ENCODE peak calls at places on chromosomes 6 and 20, in eight cellular contexts. L is activated T-cell treated with anti-CD3 and anti-CD28 coated beads, Interleukin-2, amount 50 U/mL, for 72 hours; I is GM12878; R is stimulated activated memory B cell treated with anti-CD40 and anti-IgM and Interleukin-4, amounts not matched to agents 10 μg/mL and 1 μg/mL and 100 μg/mL, for 72 hours; Q is esophagus mucosa; U is right cardiac atrium; B is RWPE2; W is left colon. H is an unnamed sample.

GRCh38 chr20:29319725-29320124 is 1937.7 kb upstream of the DEFB115 start:
- ATAC-seq in Q (no peak), I (no peak), W (no peak), L (no peak), R (no peak), B (no peak), U (no peak), H (no peak)

GRCh38 chr6:88669475-88669874 is 293.9 kb downstream of the RNGTT start:
- ATAC-seq in R (no peak), U (no peak), Q (no peak), B (no peak), L (no peak), I (no peak), W (no peak), H (no peak)

GRCh38 chr20:45329497-45330319 is 18.5 kb downstream of the SDC4 start:
- ATAC-seq in I (no peak), W (peak), L (no peak), B (peak), Q (peak), U (no peak), R (no peak), H (no peak)

GRCh38 chr20:50298554-50299324 is 108.1 kb downstream of the CEBPB start:
- ATAC-seq in W (no peak), B (no peak), R (no peak), Q (peak), L (no peak), I (no peak), U (no peak), H (no peak)

GRCh38 chr6:45310118-45310788 is 17.9 kb upstream of the RUNX2 start:
- ATAC-seq in L (peak), U (no peak), Q (no peak), R (no peak), I (no peak), W (no peak), B (no peak), H (no peak)

GRCh38 chr6:106446287-106446885 is 85.9 kb downstream of the CRYBG1 start:
- ATAC-seq in R (no peak), B (no peak), W (peak), Q (no peak), L (peak), I (peak), U (no peak), H (no peak)

GRCh38 chr20:63027425-63028389 is 20.9 kb upstream of the BHLHE23 start:
- ATAC-seq in Q (no peak), L (no peak), I (peak), W (no peak), B (peak), R (peak), U (no peak), H (no peak)

GRCh38 chr6:15491255-15491985 is 171.4 kb downstream of the DTNBP1 start:
- ATAC-seq in W (peak), U (peak), B (peak), I (peak), Q (peak), L (peak), R (peak), H (peak)

GRCh38 chr6:3571836-3572235 is 115.0 kb upstream of the SLC22A23 start:
- ATAC-seq in I (no peak), B (no peak), U (no peak), Q (no peak), R (peak), W (no peak), L (no peak), H (no peak)

GRCh38 chr6:79450984-79451383 is 86.2 kb downstream of the LCA5 start:
- ATAC-seq in U (no peak), W (no peak), L (no peak), B (no peak), Q (no peak), R (no peak), I (no peak), H (no peak)

GRCh38 chr20:21325296-21325695 is 22.2 kb downstream of the XRN2 start:
- ATAC-seq in I (no peak), L (peak), W (peak), U (peak), B (no peak), Q (no peak), R (no peak), H (no peak)

GRCh38 chr20:43919686-43920403 is 5.2 kb downstream of the TOX2 start:
- ATAC-seq in B (no peak), W (no peak), R (no peak), I (no peak), Q (no peak), U (no peak), L (no peak), H (no peak)

GRCh38 chr6:24205020-24205492 is 79.0 kb downstream of the NRSN1 start:
- ATAC-seq in L (no peak), U (no peak), W (peak), I (peak), B (peak), R (no peak), Q (no peak), H (no peak)

GRCh38 chr6:161578478-161578877 is 304.6 kb upstream of the AGPAT4 start:
- ATAC-seq in L (no peak), B (peak), Q (no peak), R (no peak), U (peak), W (no peak), I (no peak), H (no peak)

GRCh38 chr6:20417819-20418218 is 16.1 kb downstream of the E2F3 start:
- ATAC-seq in L (no peak), B (no peak), R (no peak), Q (no peak), I (peak), U (no peak), W (no peak), H (no peak)

GRCh38 chr20:58102744-58103516 is 125.5 kb downstream of the ANKRD60 start:
- ATAC-seq in U (no peak), Q (no peak), B (peak), W (no peak), I (no peak), R (no peak), L (peak), H (no peak)

GRCh38 chr20:59082981-59083380 is 40.4 kb upstream of the PRELID3B start:
- ATAC-seq in L (no peak), Q (peak), W (peak), I (no peak), R (no peak), U (no peak), B (peak), H (no peak)

GRCh38 chr6:13049666-13050254 is 278.6 kb downstream of the TBC1D7 start:
- ATAC-seq in R (no peak), B (no peak), U (no peak), Q (no peak), W (no peak), L (no peak), I (peak), H (no peak)